ENCODE peak calls at places on chromosomes 4 and X, in nine cellular contexts. Z, I, X, V, O, B, Y, K and P are unnamed samples. For H3K9me3, the result is how much of the 10 kb centered on the place peaks cover.

GRCh38 chr4:100742045-100742444 is 224.2 kb upstream of the EMCN start:
- DNase-seq in O (no peak), X (no peak), I (no peak), K (no peak), Y (no peak), B (no peak), V (peak), Z (peak), P (no peak)

GRCh38 chr4:171846232-171846631 is 33.0 kb downstream of the GALNTL6 start:
- DNase-seq in B (no peak), X (no peak), Z (no peak), I (peak), O (peak), K (no peak), Y (no peak), V (peak), P (no peak)

GRCh38 chr4:75306496-75306895 is 207.7 kb downstream of the RCHY1 start:
- DNase-seq in K (no peak), V (no peak), O (no peak), I (no peak), Z (no peak), Y (no peak), X (no peak), B (no peak), P (no peak)

GRCh38 chrX:9062621-9063020 is 28.7 kb upstream of the FAM9B start:
- DNase-seq in B (no peak), Y (no peak), K (no peak), X (no peak), I (no peak), O (no peak), V (no peak), Z (no peak), P (no peak)

GRCh38 chr4:141810038-141810701 is 173.8 kb downstream of the IL15 start:
- DNase-seq in V (no peak), O (no peak), I (no peak), Y (no peak), X (no peak), Z (no peak), K (no peak), B (no peak), P (no peak)

GRCh38 chr4:129218355-129218754 is 122.4 kb downstream of the C4orf33 start:
- DNase-seq in B (no peak), O (no peak), K (no peak), Y (no peak), I (peak), V (peak), Z (no peak), X (no peak), P (no peak)

GRCh38 chr4:2781911-2782310 is 11.0 kb upstream of the SH3BP2 start:
- DNase-seq in Z (no peak), O (no peak), X (no peak), B (no peak), K (peak), V (no peak), Y (no peak), I (no peak), P (no peak)

GRCh38 chr4:110344165-110344564 is 131.8 kb upstream of the ENPEP start:
- DNase-seq in Y (no peak), X (no peak), O (peak), B (no peak), V (peak), K (no peak), I (peak), Z (peak), P (no peak)

GRCh38 chrX:30308263-30309138 is 689 bp downstream of the NR0B1 start:
- DNase-seq in Z (peak), Y (peak), K (no peak), V (peak), I (no peak), O (no peak), B (no peak), X (no peak), P (no peak)

GRCh38 chr4:3630934-3631585 is 98.8 kb upstream of the LRPAP1 start:
- DNase-seq in K (no peak), Z (no peak), I (no peak), X (no peak), B (no peak), Y (no peak), O (no peak), V (no peak), P (no peak)

GRCh38 chr4:109495514-109495913 is 61.9 kb downstream of the SEC24B start:
- DNase-seq in K (no peak), Y (no peak), V (no peak), X (no peak), I (no peak), Z (no peak), B (no peak), O (no peak), P (no peak)

GRCh38 chrX:133726211-133726630 is 259.2 kb downstream of the GPC3 start:
- DNase-seq in X (no peak), I (no peak), Z (peak), K (no peak), O (no peak), V (peak), B (no peak), Y (no peak), P (no peak)

GRCh38 chr4:76883147-76883546 is 14.8 kb downstream of the SOWAHB start:
- DNase-seq in Z (no peak), B (no peak), O (no peak), I (no peak), V (no peak), K (no peak), Y (no peak), X (no peak), P (no peak)

GRCh38 chr4:126766266-126766665 is 866.5 kb upstream of the INTU start:
- DNase-seq in Z (no peak), I (no peak), X (no peak), K (no peak), Y (no peak), O (no peak), B (no peak), V (peak), P (no peak)

GRCh38 chrX:135086197-135086854 is 34.0 kb downstream of the ETDB start:
- DNase-seq in X (peak), V (peak), Z (peak), O (peak), I (peak), Y (no peak), B (no peak), K (no peak), P (no peak)

GRCh38 chr4:110619401-110620247 is 3.3 kb downstream of the PITX2 start:
- DNase-seq in I (no peak), Z (no peak), K (no peak), O (no peak), V (no peak), Y (no peak), X (no peak), B (no peak), P (no peak)

GRCh38 chrX:118502121-118502794 is 6.6 kb downstream of the DOCK11 start:
- DNase-seq in V (no peak), Y (no peak), B (no peak), X (peak), I (no peak), K (no peak), Z (no peak), O (no peak), P (no peak)

GRCh38 chrX:10783451-10783995 is 163.1 kb upstream of the MID1 start:
- DNase-seq in Z (no peak), V (no peak), Y (no peak), K (no peak), B (no peak), O (no peak), X (no peak), I (no peak), P (no peak)

GRCh38 chrX:139766545-139766983 is 58.6 kb upstream of the MCF2 start:
- DNase-seq in K (no peak), B (no peak), I (no peak), O (peak), V (no peak), Y (no peak), Z (no peak), X (peak), P (no peak)

GRCh38 chr4:151921371-151921770 is 160.6 kb upstream of the GATB start:
- DNase-seq in Y (no peak), X (no peak), Z (no peak), I (no peak), B (no peak), K (no peak), V (peak), O (no peak), P (no peak)

GRCh38 chr4:101010987-101011386 is 336.3 kb downstream of the PPP3CA start:
- DNase-seq in Y (no peak), I (no peak), X (no peak), B (no peak), K (no peak), Z (no peak), O (no peak), V (no peak), P (no peak)

GRCh38 chr4:137663376-137664054 is 131.2 kb upstream of the PCDH18 start:
- DNase-seq in K (no peak), O (no peak), V (no peak), B (no peak), I (no peak), Z (no peak), Y (no peak), X (no peak), P (no peak)

GRCh38 chrX:103356023-103356798 is at the start of gene TCEAL9:
- DNase-seq in I (peak), K (peak), V (peak), B (peak), X (no peak), Y (peak), O (peak), Z (peak), P (no peak)

GRCh38 chr4:1964443-1964842 is 44.3 kb downstream of the NELFA start:
- DNase-seq in O (no peak), Y (peak), I (no peak), B (no peak), Z (no peak), X (no peak), K (no peak), V (no peak), P (no peak)

DNA sequence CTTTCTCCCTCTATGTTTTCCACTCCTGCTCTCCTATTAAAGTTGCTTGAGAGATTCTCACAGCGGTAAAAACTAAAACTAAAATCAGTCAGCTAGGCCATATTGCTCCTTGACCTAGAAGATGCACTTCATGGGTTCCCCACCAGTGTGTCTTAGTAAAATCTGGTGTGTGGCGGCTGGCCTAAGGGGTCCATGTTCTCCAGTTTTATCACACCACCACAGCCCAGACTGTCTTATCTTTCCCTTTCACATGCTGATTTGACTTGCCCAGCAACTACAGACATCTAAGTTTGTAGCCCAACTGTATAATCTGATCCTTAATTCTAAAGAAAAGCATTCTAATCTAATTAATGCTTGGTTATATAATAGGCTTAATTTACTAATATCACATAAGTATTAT is 68.0 kb downstream of the ATP8A1 start:
- DNase-seq in B (no peak), Z (no peak), Y (no peak), X (no peak), K (no peak), O (no peak), V (no peak), I (no peak), P (no peak)
- H3K9me3 ChIP-seq in B (under half), Z (under half), Y (under half), X (under half), K (under half), O (under half), V (under half), I (under half), P (under half)

GRCh38 chrX:57266871-57267270 is 19.6 kb upstream of the FAAH2 start:
- DNase-seq in V (no peak), Z (no peak), B (no peak), I (no peak), X (no peak), Y (no peak), K (no peak), O (no peak), P (no peak)
- H3K9me3 ChIP-seq in V (under half), Z (under half), B (under half), I (under half), X (under half), Y (under half), K (under half), O (under half), P (under half)

DNA sequence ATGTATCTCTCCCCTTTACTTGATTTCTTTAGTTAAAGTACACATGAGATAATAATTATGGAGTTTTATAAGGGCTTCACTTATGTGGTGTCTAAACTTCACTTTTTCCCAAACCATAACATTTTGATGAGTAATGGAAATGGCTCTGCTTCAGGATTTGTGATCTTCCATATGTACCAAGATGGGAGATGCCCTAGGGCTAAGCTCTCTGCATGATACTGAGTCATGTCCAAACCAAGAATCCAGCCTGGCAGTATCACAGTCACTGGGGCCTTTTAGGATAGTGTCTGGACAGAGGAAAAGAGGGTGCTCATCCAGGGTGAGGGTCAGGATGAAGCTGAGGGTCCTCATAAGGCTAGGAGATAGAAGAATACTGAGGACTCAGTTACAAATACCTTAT is 47.9 kb upstream of the PAGE3 start:
- DNase-seq in V (peak), Z (no peak), O (no peak), Y (no peak), I (no peak), B (no peak), X (no peak), K (no peak), P (no peak)
- H3K9me3 ChIP-seq in V (under half), Z (under half), O (under half), Y (under half), I (under half), B (under half), X (under half), K (under half), P (under half)

GRCh38 chr4:253936-254756 is 51.1 kb downstream of the ZNF732 start:
- DNase-seq in I (no peak), K (no peak), Y (no peak), V (no peak), O (no peak), X (no peak), B (no peak), Z (no peak), P (no peak)

GRCh38 chr4:256492-256891 is 48.8 kb downstream of the ZNF732 start:
- DNase-seq in Y (no peak), K (no peak), Z (no peak), O (no peak), X (no peak), V (no peak), B (no peak), I (no peak), P (no peak)

DNA sequence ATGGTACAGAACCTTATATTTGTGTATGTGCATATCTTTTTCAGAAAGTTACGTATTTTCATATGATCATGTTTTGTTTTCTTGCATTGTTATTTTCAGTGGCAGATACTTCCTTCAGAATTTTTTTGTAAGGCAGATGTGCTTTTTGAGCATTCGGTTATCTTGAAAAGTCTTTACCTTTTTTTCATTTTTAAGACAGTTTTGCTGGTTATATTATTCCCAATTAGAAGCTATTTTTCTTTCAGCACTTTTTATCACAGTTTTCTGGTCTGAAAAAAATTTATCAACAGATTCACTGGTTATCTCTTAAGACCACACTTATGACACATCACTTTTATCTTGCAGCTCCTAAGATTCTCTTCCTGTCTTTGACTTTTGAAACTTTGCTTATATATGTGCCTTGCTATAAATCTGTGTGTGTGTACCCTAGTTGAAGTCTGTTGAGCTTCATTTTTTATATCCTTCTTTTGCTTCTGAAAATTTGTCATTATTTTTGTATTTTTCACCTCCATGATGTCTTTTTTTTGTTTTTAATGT is 53.1 kb downstream of the ZNF732 start:
- DNase-seq in O (no peak), X (no peak), V (no peak), B (no peak), Y (no peak), K (no peak), Z (no peak), I (no peak), P (no peak)
- H3K9me3 ChIP-seq in O (half or more), X (under half), V (under half), B (half or more), Y (half or more), K (under half), Z (under half), I (half or more), P (under half)

GRCh38 chr4:149493492-149493891 is 322.2 kb downstream of the IQCM start:
- DNase-seq in K (no peak), Y (no peak), O (no peak), V (peak), X (no peak), Z (no peak), I (no peak), B (no peak), P (no peak)
- H3K9me3 ChIP-seq in K (under half), Y (under half), O (under half), V (under half), X (under half), Z (under half), I (under half), B (under half), P (under half)